ENCODE peak calls at places on chromosomes 2 and 18, in five cellular contexts. One of them, this sample, is unnamed.

GRCh38 chr2:61376211-61376610 is 94.7 kb downstream of the USP34 start:
- DNase-seq in adrenal gland: no peak
- DNase-seq in BJ: no peak
- DNase-seq in GM04503: no peak
- DNase-seq in stimulated activated naive CD4-positive, alpha-beta T cell: no peak
- DNase-seq in this sample: no peak

GRCh38 chr2:128788636-128789220 is 470.1 kb upstream of the HS6ST1 start:
- DNase-seq in GM04503: no peak
- DNase-seq in adrenal gland: no peak
- DNase-seq in stimulated activated naive CD4-positive, alpha-beta T cell: no peak
- DNase-seq in BJ: no peak
- DNase-seq in this sample: no peak

GRCh38 chr2:150931447-150931846 is 330.2 kb downstream of the RBM43 start:
- DNase-seq in stimulated activated naive CD4-positive, alpha-beta T cell: no peak
- DNase-seq in GM04503: no peak
- DNase-seq in adrenal gland: no peak
- DNase-seq in BJ: no peak
- DNase-seq in this sample: no peak

GRCh38 chr2:176178271-176178806 is 10.1 kb upstream of the HOXD1 start:
- DNase-seq in stimulated activated naive CD4-positive, alpha-beta T cell: no peak
- DNase-seq in adrenal gland: no peak
- DNase-seq in GM04503: no peak
- DNase-seq in BJ: no peak
- DNase-seq in this sample: no peak

GRCh38 chr2:195612515-195613495 is 44.2 kb upstream of the SLC39A10 start:
- DNase-seq in BJ: peak; percentile 41
- DNase-seq in stimulated activated naive CD4-positive, alpha-beta T cell: no peak
- DNase-seq in GM04503: peak; percentile 38
- DNase-seq in adrenal gland: no peak
- DNase-seq in this sample: peak; percentile 89

GRCh38 chr2:232653441-232653840 is 20.0 kb downstream of the EFHD1 start:
- DNase-seq in adrenal gland: no peak
- DNase-seq in BJ: no peak
- DNase-seq in GM04503: no peak
- DNase-seq in stimulated activated naive CD4-positive, alpha-beta T cell: no peak
- DNase-seq in this sample: no peak

GRCh38 chr18:70276416-70277145 is 12.3 kb upstream of the SOCS6 start:
- DNase-seq in stimulated activated naive CD4-positive, alpha-beta T cell: no peak
- DNase-seq in GM04503: no peak
- DNase-seq in adrenal gland: no peak
- DNase-seq in BJ: no peak
- DNase-seq in this sample: no peak

GRCh38 chr2:235779444-235779896 is 285.6 kb downstream of the AGAP1 start:
- DNase-seq in GM04503: no peak
- DNase-seq in BJ: no peak
- DNase-seq in adrenal gland: peak; percentile 73
- DNase-seq in stimulated activated naive CD4-positive, alpha-beta T cell: peak; percentile 5
- DNase-seq in this sample: no peak

GRCh38 chr2:27071990-27072830 is 756 bp upstream of the OST4 start:
- DNase-seq in BJ: no peak
- DNase-seq in adrenal gland: no peak
- DNase-seq in GM04503: no peak
- DNase-seq in stimulated activated naive CD4-positive, alpha-beta T cell: peak; percentile 37
- DNase-seq in this sample: no peak

GRCh38 chr2:121324601-121325000 is 39.6 kb upstream of the TFCP2L1 start:
- DNase-seq in BJ: no peak
- DNase-seq in GM04503: no peak
- DNase-seq in stimulated activated naive CD4-positive, alpha-beta T cell: no peak
- DNase-seq in adrenal gland: no peak
- DNase-seq in this sample: no peak

GRCh38 chr2:130187268-130187667 is 5.2 kb downstream of the MZT2B start:
- DNase-seq in stimulated activated naive CD4-positive, alpha-beta T cell: no peak
- DNase-seq in GM04503: no peak
- DNase-seq in adrenal gland: no peak
- DNase-seq in BJ: no peak
- DNase-seq in this sample: no peak

GRCh38 chr2:224412064-224412921 is 10.4 kb upstream of the FAM124B start:
- DNase-seq in BJ: peak; percentile 60
- DNase-seq in adrenal gland: no peak
- DNase-seq in GM04503: peak; percentile 75
- DNase-seq in stimulated activated naive CD4-positive, alpha-beta T cell: no peak
- DNase-seq in this sample: peak; percentile 55

GRCh38 chr2:84022810-84023431 is 436.2 kb downstream of the SUCLG1 start:
- DNase-seq in BJ: peak; percentile 1
- DNase-seq in adrenal gland: peak; percentile 32
- DNase-seq in GM04503: peak; percentile 11
- DNase-seq in stimulated activated naive CD4-positive, alpha-beta T cell: no peak
- DNase-seq in this sample: peak; percentile 27

GRCh38 chr2:29000481-29000880 is 19.4 kb downstream of the TOGARAM2 start:
- DNase-seq in GM04503: no peak
- DNase-seq in adrenal gland: no peak
- DNase-seq in stimulated activated naive CD4-positive, alpha-beta T cell: peak; percentile 41
- DNase-seq in BJ: no peak
- DNase-seq in this sample: no peak

GRCh38 chr2:239165206-239165831 is 235.5 kb downstream of the HDAC4 start:
- DNase-seq in stimulated activated naive CD4-positive, alpha-beta T cell: no peak
- DNase-seq in GM04503: no peak
- DNase-seq in BJ: no peak
- DNase-seq in adrenal gland: no peak
- DNase-seq in this sample: no peak

GRCh38 chr18:13514558-13514957 is 211.8 kb downstream of the FAM210A start:
- DNase-seq in GM04503: no peak
- DNase-seq in BJ: no peak
- DNase-seq in stimulated activated naive CD4-positive, alpha-beta T cell: no peak
- DNase-seq in adrenal gland: no peak
- DNase-seq in this sample: no peak

GRCh38 chr2:3130889-3131635 is 246.6 kb downstream of the EIPR1 start:
- DNase-seq in stimulated activated naive CD4-positive, alpha-beta T cell: no peak
- DNase-seq in adrenal gland: no peak
- DNase-seq in GM04503: no peak
- DNase-seq in BJ: no peak
- DNase-seq in this sample: no peak

GRCh38 chr2:148560501-148560900 is 84.0 kb upstream of the EPC2 start:
- DNase-seq in adrenal gland: no peak
- DNase-seq in GM04503: no peak
- DNase-seq in BJ: no peak
- DNase-seq in stimulated activated naive CD4-positive, alpha-beta T cell: no peak
- DNase-seq in this sample: no peak

GRCh38 chr2:204228169-204228940 is 291.8 kb downstream of the ICOS start:
- DNase-seq in stimulated activated naive CD4-positive, alpha-beta T cell: no peak
- DNase-seq in GM04503: no peak
- DNase-seq in adrenal gland: no peak
- DNase-seq in BJ: no peak
- DNase-seq in this sample: no peak

GRCh38 chr2:187504312-187504921 is 49.8 kb downstream of the TFPI start:
- DNase-seq in stimulated activated naive CD4-positive, alpha-beta T cell: no peak
- DNase-seq in BJ: no peak
- DNase-seq in adrenal gland: no peak
- DNase-seq in GM04503: no peak
- DNase-seq in this sample: no peak

GRCh38 chr2:178205853-178206516 is 11.7 kb downstream of the OSBPL6 start:
- DNase-seq in GM04503: peak; percentile 40
- DNase-seq in adrenal gland: no peak
- DNase-seq in stimulated activated naive CD4-positive, alpha-beta T cell: no peak
- DNase-seq in BJ: peak; percentile 21
- DNase-seq in this sample: no peak

GRCh38 chr2:238302751-238303150 is 14.3 kb upstream of the PER2 start:
- DNase-seq in adrenal gland: no peak
- DNase-seq in stimulated activated naive CD4-positive, alpha-beta T cell: no peak
- DNase-seq in BJ: no peak
- DNase-seq in GM04503: no peak
- DNase-seq in this sample: no peak

GRCh38 chr18:62634991-62635630 is 80.2 kb upstream of the PHLPP1 start:
- DNase-seq in BJ: no peak
- DNase-seq in adrenal gland: no peak
- DNase-seq in stimulated activated naive CD4-positive, alpha-beta T cell: no peak
- DNase-seq in GM04503: no peak
- DNase-seq in this sample: peak; percentile 20

GRCh38 chr18:9673296-9674251 is 34.5 kb upstream of the RAB31 start:
- DNase-seq in GM04503: peak; percentile 61
- DNase-seq in BJ: no peak
- DNase-seq in stimulated activated naive CD4-positive, alpha-beta T cell: no peak
- DNase-seq in adrenal gland: no peak
- DNase-seq in this sample: peak; percentile 99